ENCODE peak calls at places on chromosomes 4 and X, in nine cellular contexts. V is Peyer's patch, L is tibial artery, D is astrocyte of the cerebellum, U is heart right ventricle, T is K562, O is thyroid gland, X is sigmoid colon, Z is PC-3. J is an unnamed sample.

GRCh38 chr4:85028910-85029309 is 62.4 kb upstream of the WDFY3 start:
- DNase-seq in V (no peak), L (no peak), D (no peak), U (no peak), T (no peak), O (no peak), X (no peak), Z (no peak), J (no peak)

GRCh38 chr4:38152305-38152704 is 192.1 kb downstream of the PTTG2 start:
- DNase-seq in V (no peak), L (no peak), D (no peak), U (no peak), T (no peak), O (no peak), X (no peak), Z (no peak), J (no peak)

GRCh38 chr4:112315446-112315845 is 18.3 kb downstream of the ALPK1 start:
- DNase-seq in V (no peak), L (no peak), D (no peak), U (no peak), T (no peak), O (no peak), X (no peak), Z (no peak), J (no peak)

GRCh38 chr4:3527101-3527913 is 4.9 kb downstream of the LRPAP1 start:
- DNase-seq in V (no peak), L (peak), D (no peak), U (no peak), T (no peak), O (no peak), X (peak), Z (no peak), J (no peak)

GRCh38 chrX:56796641-56797395 is 67.8 kb downstream of the NBDY start:
- DNase-seq in V (no peak), L (no peak), D (no peak), U (no peak), T (no peak), O (no peak), X (peak), Z (no peak), J (no peak)

GRCh38 chr4:127479031-127479622 is 153.6 kb upstream of the INTU start:
- DNase-seq in V (no peak), L (no peak), D (peak), U (no peak), T (peak), O (no peak), X (no peak), Z (peak), J (no peak)

GRCh38 chr4:476501-476900 is 22.5 kb downstream of the ZNF721 start:
- DNase-seq in V (no peak), L (no peak), D (no peak), U (no peak), T (no peak), O (no peak), X (no peak), Z (peak), J (no peak)

GRCh38 chr4:8185280-8185679 is 13.8 kb upstream of the SH3TC1 start:
- DNase-seq in V (no peak), L (no peak), D (peak), U (no peak), T (no peak), O (no peak), X (no peak), Z (peak), J (no peak)

GRCh38 chr4:17030543-17030942 is 132.1 kb upstream of the LDB2 start:
- DNase-seq in V (no peak), L (no peak), D (peak), U (no peak), T (no peak), O (no peak), X (no peak), Z (peak), J (peak)

GRCh38 chrX:40146471-40147398 is 49.0 kb upstream of the BCOR start:
- DNase-seq in V (peak), L (no peak), D (peak), U (no peak), T (no peak), O (peak), X (peak), Z (peak), J (no peak)

GRCh38 chr4:10317345-10317744 is 139.9 kb downstream of the ZNF518B start:
- DNase-seq in V (no peak), L (no peak), D (no peak), U (no peak), T (no peak), O (no peak), X (no peak), Z (no peak), J (no peak)

GRCh38 chr4:10321931-10322330 is 135.3 kb downstream of the ZNF518B start:
- DNase-seq in V (no peak), L (no peak), D (no peak), U (no peak), T (no peak), O (no peak), X (no peak), Z (no peak), J (no peak)

GRCh38 chr4:10316851-10317250 is 140.4 kb downstream of the ZNF518B start:
- DNase-seq in V (no peak), L (no peak), D (no peak), U (no peak), T (no peak), O (no peak), X (no peak), Z (no peak), J (no peak)

GRCh38 chr4:10315638-10316037 is 141.6 kb downstream of the ZNF518B start:
- DNase-seq in V (no peak), L (no peak), D (no peak), U (no peak), T (no peak), O (no peak), X (no peak), Z (no peak), J (no peak)

GRCh38 chr4:10320130-10320529 is 137.1 kb downstream of the ZNF518B start:
- DNase-seq in V (no peak), L (no peak), D (no peak), U (no peak), T (no peak), O (no peak), X (no peak), Z (no peak), J (no peak)
- H3K4me3 ChIP-seq in V (no peak), L (no peak), D (no peak), U (no peak), T (no peak), O (no peak), X (no peak), Z (no peak), J (no peak)

GRCh38 chrX:151801980-151802379 is 67.4 kb downstream of the CNGA2 start:
- DNase-seq in V (no peak), L (no peak), D (no peak), U (no peak), T (no peak), O (no peak), X (no peak), Z (no peak), J (no peak)
- TF ChIP-seq CTCF in V (no peak), L (no peak), D (no peak), U (no peak), T (peak), O (no peak), X (no peak), Z (peak), J (peak)

DNA sequence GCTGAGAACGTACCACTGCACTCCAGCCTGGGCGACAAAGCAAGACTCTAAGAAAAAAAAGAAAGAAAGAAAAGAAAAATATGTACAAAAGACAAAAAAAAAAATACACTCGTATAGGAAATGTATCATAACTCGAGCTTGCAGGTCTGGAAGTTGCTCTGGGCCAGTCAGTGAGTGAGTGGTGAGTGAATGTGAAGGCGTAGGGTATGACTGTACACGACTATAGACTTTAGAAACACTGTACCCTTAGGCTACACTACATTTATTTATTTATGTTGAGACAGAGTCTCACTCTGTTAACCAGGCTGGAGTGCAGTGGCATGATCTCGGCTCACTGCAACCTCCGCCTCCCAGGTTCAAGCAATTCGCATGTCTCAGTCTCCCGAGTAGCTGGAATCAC is 29.4 kb downstream of the EVC2 start:
- DNase-seq in V (no peak), L (no peak), D (no peak), U (no peak), T (no peak), O (no peak), X (no peak), Z (peak), J (no peak)
- H3K4me3 ChIP-seq in V (no peak), L (no peak), D (no peak), U (no peak), T (no peak), O (no peak), X (no peak), Z (no peak), J (no peak)

DNA sequence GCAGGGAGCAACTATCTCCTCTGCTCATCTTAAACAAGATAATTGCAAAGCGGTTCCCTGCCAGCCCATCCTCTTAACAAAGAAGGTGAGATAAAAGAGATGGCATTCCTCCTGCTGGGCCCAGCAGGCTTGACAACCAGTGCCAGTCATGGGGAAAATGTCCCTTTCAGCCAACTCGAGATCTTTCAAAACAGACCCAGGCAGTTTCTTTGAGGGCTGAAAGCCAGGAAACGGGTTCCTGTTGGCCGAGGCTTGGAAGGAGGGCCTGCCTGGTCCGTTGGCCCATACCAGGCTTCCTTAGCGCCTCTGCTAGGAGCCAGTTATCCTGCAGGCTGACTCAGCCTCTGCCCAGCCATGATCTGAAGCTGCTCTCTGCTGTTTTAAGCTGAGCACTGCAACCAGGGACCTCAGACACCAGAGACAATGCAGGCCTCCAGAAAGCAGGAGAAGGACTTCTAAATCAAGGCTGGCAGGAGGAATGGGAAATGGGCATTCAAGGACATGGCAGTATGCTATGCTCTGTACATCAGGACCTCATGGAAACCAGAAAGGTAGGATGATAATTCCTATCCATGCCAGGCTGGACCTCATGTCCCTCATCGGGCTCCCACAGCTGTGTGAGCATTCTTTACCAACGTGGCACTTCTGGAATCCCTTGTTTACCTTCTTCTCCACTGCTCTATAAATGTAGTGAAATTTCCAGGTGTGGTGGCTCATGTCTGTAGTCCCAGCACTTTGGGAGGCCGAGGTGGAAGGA is 42.4 kb upstream of the SLC2A9 start:
- DNase-seq in V (peak), L (peak), D (peak), U (peak), T (no peak), O (peak), X (peak), Z (peak), J (no peak)
- TF ChIP-seq CTCF in V (peak), L (peak), D (peak), U (peak), T (peak), O (peak), X (peak), Z (peak), J (peak)

GRCh38 chrX:81259008-81259713 is 57.3 kb downstream of the SH3BGRL start:
- DNase-seq in V (no peak), L (no peak), D (peak), U (peak), T (no peak), O (no peak), X (no peak), Z (no peak), J (no peak)
- H3K4me3 ChIP-seq in V (no peak), L (no peak), D (no peak), U (no peak), T (no peak), O (no peak), X (no peak), Z (no peak), J (no peak)

GRCh38 chrX:42615161-42615563 is 162.8 kb downstream of the PPP1R2C start:
- DNase-seq in V (peak), L (no peak), D (no peak), U (no peak), T (no peak), O (peak), X (no peak), Z (peak), J (no peak)
- TF ChIP-seq CTCF in V (no peak), L (no peak), D (no peak), U (no peak), T (peak), O (no peak), X (no peak), Z (peak), J (peak)

GRCh38 chrX:131067846-131068745 is 9.9 kb downstream of the ARHGAP36 start:
- DNase-seq in V (no peak), L (no peak), D (no peak), U (no peak), T (no peak), O (no peak), X (no peak), Z (no peak), J (no peak)
- H3K4me3 ChIP-seq in V (no peak), L (no peak), D (no peak), U (no peak), T (no peak), O (no peak), X (no peak), Z (no peak), J (no peak)

GRCh38 chrX:22192419-22193086 is 80.2 kb upstream of the CBLL2 start:
- DNase-seq in V (peak), L (peak), D (peak), U (peak), T (peak), O (peak), X (peak), Z (peak), J (peak)
- TF ChIP-seq CTCF in V (no peak), L (peak), D (peak), U (peak), T (peak), O (peak), X (peak), Z (peak), J (peak)

GRCh38 chrX:79364306-79364705 is 2.8 kb downstream of the ITM2A start:
- DNase-seq in V (no peak), L (no peak), D (no peak), U (no peak), T (no peak), O (no peak), X (no peak), Z (no peak), J (no peak)

GRCh38 chrX:79366556-79366887 is 612 bp downstream of the ITM2A start:
- DNase-seq in V (no peak), L (no peak), D (no peak), U (no peak), T (no peak), O (no peak), X (no peak), Z (no peak), J (no peak)

GRCh38 chrX:79366888-79367749 is at the start of gene ITM2A:
- DNase-seq in V (peak), L (peak), D (no peak), U (peak), T (peak), O (peak), X (peak), Z (no peak), J (no peak)

GRCh38 chrX:79367907-79368306 is 773 bp upstream of the ITM2A start:
- DNase-seq in V (no peak), L (no peak), D (no peak), U (no peak), T (no peak), O (no peak), X (no peak), Z (no peak), J (no peak)

DNA sequence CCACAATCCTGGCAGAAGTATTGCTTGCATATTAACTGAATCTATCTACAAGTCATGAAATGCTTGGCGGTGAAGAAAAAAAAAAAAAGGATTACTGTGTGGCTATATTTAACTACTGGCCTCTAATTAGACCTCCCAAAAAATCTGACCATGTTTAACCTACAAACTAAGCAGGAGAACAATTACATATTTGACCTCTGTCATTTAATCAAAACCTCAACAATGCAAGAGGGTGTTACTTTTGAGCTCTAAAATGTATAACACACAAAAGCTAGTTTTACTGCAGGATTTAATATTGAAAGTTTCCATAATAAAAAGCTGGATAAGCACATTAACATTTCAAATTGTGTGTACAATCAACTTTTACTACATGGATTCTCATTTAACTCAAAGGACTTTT is 1.5 kb downstream of the ITM2A start:
- DNase-seq in V (no peak), L (no peak), D (no peak), U (no peak), T (no peak), O (no peak), X (no peak), Z (no peak), J (no peak)
- H3K4me3 ChIP-seq in V (no peak), L (peak), D (no peak), U (peak), T (peak), O (peak), X (no peak), Z (no peak), J (no peak)